ENCODE peak calls at places on chromosomes 12 and 14, in six cellular contexts. One of them, this sample, is unnamed.

GRCh38 chr12:52525661-52526499 is 5.7 kb upstream of the KRT5 start:
- DNase-seq in neural progenitor cell: no peak
- DNase-seq in non-pigmented ciliary epithelial cell: no peak
- DNase-seq in T follicular helper cell: no peak
- DNase-seq in AG10803: no peak
- DNase-seq in NCI-H1694: no peak
- DNase-seq in this sample: no peak

GRCh38 chr14:61761557-61761956 is 663 bp upstream of the SNAPC1 start:
- DNase-seq in neural progenitor cell: no peak
- DNase-seq in non-pigmented ciliary epithelial cell: no peak
- DNase-seq in T follicular helper cell: no peak
- DNase-seq in AG10803: no peak
- DNase-seq in NCI-H1694: no peak
- DNase-seq in this sample: no peak

GRCh38 chr12:112891093-112892024 is 15.4 kb upstream of the OAS1 start:
- DNase-seq in neural progenitor cell: no peak
- DNase-seq in non-pigmented ciliary epithelial cell: no peak
- DNase-seq in T follicular helper cell: no peak
- DNase-seq in AG10803: no peak
- DNase-seq in NCI-H1694: no peak
- DNase-seq in this sample: no peak

GRCh38 chr12:2240984-2241383 is 188.2 kb downstream of the CACNA1C start:
- DNase-seq in neural progenitor cell: no peak
- DNase-seq in non-pigmented ciliary epithelial cell: no peak
- DNase-seq in T follicular helper cell: no peak
- DNase-seq in AG10803: no peak
- DNase-seq in NCI-H1694: no peak
- DNase-seq in this sample: no peak

GRCh38 chr12:54251667-54252284 is 28.1 kb downstream of the CBX5 start:
- DNase-seq in neural progenitor cell: peak; percentile 60
- DNase-seq in non-pigmented ciliary epithelial cell: no peak
- DNase-seq in T follicular helper cell: no peak
- DNase-seq in AG10803: peak; percentile 56
- DNase-seq in NCI-H1694: peak; percentile 36
- DNase-seq in this sample: peak; percentile 65

GRCh38 chr12:132600048-132601032 is 10.0 kb downstream of the LRCOL1 start:
- DNase-seq in neural progenitor cell: peak; percentile 89
- DNase-seq in non-pigmented ciliary epithelial cell: no peak
- DNase-seq in T follicular helper cell: no peak
- DNase-seq in AG10803: peak; percentile 64
- DNase-seq in NCI-H1694: no peak
- DNase-seq in this sample: peak; percentile 66

GRCh38 chr12:132246997-132247717 is 82.2 kb downstream of the GALNT9 start:
- DNase-seq in neural progenitor cell: no peak
- DNase-seq in non-pigmented ciliary epithelial cell: no peak
- DNase-seq in T follicular helper cell: no peak
- DNase-seq in AG10803: no peak
- DNase-seq in NCI-H1694: no peak
- DNase-seq in this sample: no peak

GRCh38 chr12:6547987-6548386 is 7.9 kb downstream of the IFFO1 start:
- DNase-seq in neural progenitor cell: no peak
- DNase-seq in non-pigmented ciliary epithelial cell: no peak
- DNase-seq in T follicular helper cell: no peak
- DNase-seq in AG10803: peak; percentile 83
- DNase-seq in NCI-H1694: no peak
- DNase-seq in this sample: peak; percentile 91

GRCh38 chr14:101876539-101876938 is 87.8 kb upstream of the DYNC1H1 start:
- DNase-seq in neural progenitor cell: no peak
- DNase-seq in non-pigmented ciliary epithelial cell: no peak
- DNase-seq in T follicular helper cell: peak; percentile 77
- DNase-seq in AG10803: peak; percentile 85
- DNase-seq in NCI-H1694: no peak
- DNase-seq in this sample: peak; percentile 35

GRCh38 chr12:77368379-77368778 is 303.0 kb upstream of the E2F7 start:
- DNase-seq in neural progenitor cell: no peak
- DNase-seq in non-pigmented ciliary epithelial cell: no peak
- DNase-seq in T follicular helper cell: no peak
- DNase-seq in AG10803: no peak
- DNase-seq in NCI-H1694: no peak
- DNase-seq in this sample: no peak

GRCh38 chr14:96797188-96797942 is at the start of gene VRK1:
- DNase-seq in neural progenitor cell: peak; percentile 99
- DNase-seq in non-pigmented ciliary epithelial cell: peak; percentile 78
- DNase-seq in T follicular helper cell: peak; percentile 91
- DNase-seq in AG10803: peak; percentile 93
- DNase-seq in NCI-H1694: peak; percentile 99
- DNase-seq in this sample: peak; percentile 96

GRCh38 chr12:1776139-1776975 is 44.0 kb upstream of the LRTM2 start:
- DNase-seq in neural progenitor cell: peak; percentile 12
- DNase-seq in non-pigmented ciliary epithelial cell: peak; percentile 63
- DNase-seq in T follicular helper cell: no peak
- DNase-seq in AG10803: peak; percentile 74
- DNase-seq in NCI-H1694: peak; percentile 39
- DNase-seq in this sample: peak; percentile 92

GRCh38 chr12:34297790-34298164 is 275.5 kb downstream of the ALG10 start:
- DNase-seq in neural progenitor cell: no peak
- DNase-seq in non-pigmented ciliary epithelial cell: no peak
- DNase-seq in T follicular helper cell: no peak
- DNase-seq in AG10803: no peak
- DNase-seq in NCI-H1694: no peak
- DNase-seq in this sample: no peak

GRCh38 chr12:101823039-101823438 is 7.7 kb downstream of the GNPTAB start:
- DNase-seq in neural progenitor cell: no peak
- DNase-seq in non-pigmented ciliary epithelial cell: no peak
- DNase-seq in T follicular helper cell: no peak
- DNase-seq in AG10803: no peak
- DNase-seq in NCI-H1694: no peak
- DNase-seq in this sample: no peak

GRCh38 chr12:105292705-105293104 is 37.8 kb upstream of the C12orf75 start:
- DNase-seq in neural progenitor cell: no peak
- DNase-seq in non-pigmented ciliary epithelial cell: no peak
- DNase-seq in T follicular helper cell: no peak
- DNase-seq in AG10803: peak; percentile 23
- DNase-seq in NCI-H1694: no peak
- DNase-seq in this sample: peak; percentile 66

GRCh38 chr12:112424126-112424525 is 5.4 kb downstream of the PTPN11 start:
- DNase-seq in neural progenitor cell: no peak
- DNase-seq in non-pigmented ciliary epithelial cell: no peak
- DNase-seq in T follicular helper cell: no peak
- DNase-seq in AG10803: no peak
- DNase-seq in NCI-H1694: no peak
- DNase-seq in this sample: no peak

GRCh38 chr12:120366884-120367251 is 2.1 kb downstream of the MSI1 start:
- DNase-seq in neural progenitor cell: peak; percentile 63
- DNase-seq in non-pigmented ciliary epithelial cell: no peak
- DNase-seq in T follicular helper cell: no peak
- DNase-seq in AG10803: no peak
- DNase-seq in NCI-H1694: no peak
- DNase-seq in this sample: no peak

GRCh38 chr12:48750769-48751356 is 34.4 kb upstream of the CCNT1 start:
- DNase-seq in neural progenitor cell: no peak
- DNase-seq in non-pigmented ciliary epithelial cell: no peak
- DNase-seq in T follicular helper cell: no peak
- DNase-seq in AG10803: no peak
- DNase-seq in NCI-H1694: no peak
- DNase-seq in this sample: no peak

GRCh38 chr14:71165650-71166049 is 258.4 kb downstream of the PCNX1 start:
- DNase-seq in neural progenitor cell: no peak
- DNase-seq in non-pigmented ciliary epithelial cell: no peak
- DNase-seq in T follicular helper cell: no peak
- DNase-seq in AG10803: peak; percentile 17
- DNase-seq in NCI-H1694: no peak
- DNase-seq in this sample: no peak

GRCh38 chr14:58072288-58073071 is 79.5 kb downstream of the ARMH4 start:
- DNase-seq in neural progenitor cell: peak; percentile 77
- DNase-seq in non-pigmented ciliary epithelial cell: peak; percentile 42
- DNase-seq in T follicular helper cell: peak; percentile 14
- DNase-seq in AG10803: peak; percentile 72
- DNase-seq in NCI-H1694: peak; percentile 76
- DNase-seq in this sample: peak; percentile 77

GRCh38 chr14:70317969-70318634 is 41.4 kb downstream of the COX16 start:
- DNase-seq in neural progenitor cell: peak; percentile 84
- DNase-seq in non-pigmented ciliary epithelial cell: peak; percentile 38
- DNase-seq in T follicular helper cell: no peak
- DNase-seq in AG10803: peak; percentile 49
- DNase-seq in NCI-H1694: peak; percentile 79
- DNase-seq in this sample: peak; percentile 65

GRCh38 chr12:96233168-96233567 is 39.0 kb downstream of the ELK3 start:
- DNase-seq in neural progenitor cell: no peak
- DNase-seq in non-pigmented ciliary epithelial cell: no peak
- DNase-seq in T follicular helper cell: no peak
- DNase-seq in AG10803: no peak
- DNase-seq in NCI-H1694: no peak
- DNase-seq in this sample: no peak

GRCh38 chr14:91870001-91870400 is 2.7 kb upstream of the TC2N start:
- DNase-seq in neural progenitor cell: no peak
- DNase-seq in non-pigmented ciliary epithelial cell: no peak
- DNase-seq in T follicular helper cell: peak; percentile 66
- DNase-seq in AG10803: no peak
- DNase-seq in NCI-H1694: no peak
- DNase-seq in this sample: no peak

GRCh38 chr12:4265280-4265679 is 8.3 kb upstream of the CCND2 start:
- DNase-seq in neural progenitor cell: no peak
- DNase-seq in non-pigmented ciliary epithelial cell: no peak
- DNase-seq in T follicular helper cell: no peak
- DNase-seq in AG10803: no peak
- DNase-seq in NCI-H1694: no peak
- DNase-seq in this sample: no peak

GRCh38 chr12:62657363-62657632 is 190.7 kb downstream of the MON2 start:
- DNase-seq in neural progenitor cell: no peak
- DNase-seq in non-pigmented ciliary epithelial cell: no peak
- DNase-seq in T follicular helper cell: no peak
- DNase-seq in AG10803: peak; percentile 46
- DNase-seq in NCI-H1694: no peak
- DNase-seq in this sample: peak; percentile 44

GRCh38 chr12:4900327-4900726 is 9.4 kb upstream of the KCNA1 start:
- DNase-seq in neural progenitor cell: no peak
- DNase-seq in non-pigmented ciliary epithelial cell: peak; percentile 32
- DNase-seq in T follicular helper cell: no peak
- DNase-seq in AG10803: peak; percentile 82
- DNase-seq in NCI-H1694: no peak
- DNase-seq in this sample: peak; percentile 79

GRCh38 chr12:5031958-5032357 is 11.7 kb upstream of the KCNA5 start:
- DNase-seq in neural progenitor cell: no peak
- DNase-seq in non-pigmented ciliary epithelial cell: no peak
- DNase-seq in T follicular helper cell: no peak
- DNase-seq in AG10803: no peak
- DNase-seq in NCI-H1694: no peak
- DNase-seq in this sample: no peak

GRCh38 chr14:101501341-101501740 is 60.0 kb upstream of the DIO3 start:
- DNase-seq in neural progenitor cell: no peak
- DNase-seq in non-pigmented ciliary epithelial cell: no peak
- DNase-seq in T follicular helper cell: no peak
- DNase-seq in AG10803: no peak
- DNase-seq in NCI-H1694: no peak
- DNase-seq in this sample: no peak

GRCh38 chr12:49503674-49504180 is 35.1 kb upstream of the KCNH3 start:
- DNase-seq in neural progenitor cell: no peak
- DNase-seq in non-pigmented ciliary epithelial cell: no peak
- DNase-seq in T follicular helper cell: no peak
- DNase-seq in AG10803: no peak
- DNase-seq in NCI-H1694: no peak
- DNase-seq in this sample: peak; percentile 66

GRCh38 chr12:56242986-56243385 is 13.1 kb downstream of the SLC39A5 start:
- DNase-seq in neural progenitor cell: no peak
- DNase-seq in non-pigmented ciliary epithelial cell: no peak
- DNase-seq in T follicular helper cell: no peak
- DNase-seq in AG10803: no peak
- DNase-seq in NCI-H1694: no peak
- DNase-seq in this sample: no peak